ENCODE peak calls at places on chromosomes 2 and 18, in seven cellular contexts. One of them, this sample, is unnamed.

GRCh38 chr2:10243926-10244270 is 58.8 kb upstream of the HPCAL1 start:
- DNase-seq in ovary: no peak
- DNase-seq in MM.1S: no peak
- DNase-seq in foreskin fibroblast: no peak
- DNase-seq in Calu3: no peak
- DNase-seq in fibroblast of lung: no peak
- DNase-seq in GM10248: no peak
- DNase-seq in this sample: peak

GRCh38 chr2:100865819-100866462 is 46.0 kb downstream of the NPAS2 start:
- DNase-seq in ovary: no peak
- DNase-seq in MM.1S: no peak
- DNase-seq in foreskin fibroblast: peak
- DNase-seq in Calu3: no peak
- DNase-seq in fibroblast of lung: peak
- DNase-seq in GM10248: no peak
- DNase-seq in this sample: no peak

GRCh38 chr2:30482025-30482424 is 35.0 kb downstream of the LCLAT1 start:
- DNase-seq in ovary: no peak
- DNase-seq in MM.1S: no peak
- DNase-seq in foreskin fibroblast: no peak
- DNase-seq in Calu3: no peak
- DNase-seq in fibroblast of lung: no peak
- DNase-seq in GM10248: no peak
- DNase-seq in this sample: no peak

GRCh38 chr2:96325038-96325883 is at the start of gene ITPRIPL1:
- DNase-seq in ovary: no peak
- DNase-seq in MM.1S: peak
- DNase-seq in foreskin fibroblast: no peak
- DNase-seq in Calu3: peak
- DNase-seq in fibroblast of lung: no peak
- DNase-seq in GM10248: peak
- DNase-seq in this sample: peak

GRCh38 chr2:85396531-85397470 is 13.4 kb downstream of the CAPG start:
- DNase-seq in ovary: no peak
- DNase-seq in MM.1S: peak
- DNase-seq in foreskin fibroblast: peak
- DNase-seq in Calu3: no peak
- DNase-seq in fibroblast of lung: no peak
- DNase-seq in GM10248: no peak
- DNase-seq in this sample: no peak

GRCh38 chr2:45889053-45889452 is 237.6 kb downstream of the PRKCE start:
- DNase-seq in ovary: no peak
- DNase-seq in MM.1S: peak
- DNase-seq in foreskin fibroblast: no peak
- DNase-seq in Calu3: no peak
- DNase-seq in fibroblast of lung: peak
- DNase-seq in GM10248: peak
- DNase-seq in this sample: no peak

GRCh38 chr2:66984864-66985263 is 412.3 kb upstream of the ETAA1 start:
- DNase-seq in ovary: no peak
- DNase-seq in MM.1S: no peak
- DNase-seq in foreskin fibroblast: no peak
- DNase-seq in Calu3: no peak
- DNase-seq in fibroblast of lung: no peak
- DNase-seq in GM10248: no peak
- DNase-seq in this sample: no peak

GRCh38 chr18:3453540-3454364 is 3.8 kb downstream of the TGIF1 start:
- DNase-seq in ovary: peak
- DNase-seq in MM.1S: peak
- DNase-seq in foreskin fibroblast: peak
- DNase-seq in Calu3: peak
- DNase-seq in fibroblast of lung: peak
- DNase-seq in GM10248: no peak
- DNase-seq in this sample: peak

GRCh38 chr2:25071962-25072361 is 30.1 kb downstream of the EFR3B start:
- DNase-seq in ovary: no peak
- DNase-seq in MM.1S: no peak
- DNase-seq in foreskin fibroblast: no peak
- DNase-seq in Calu3: no peak
- DNase-seq in fibroblast of lung: no peak
- DNase-seq in GM10248: no peak
- DNase-seq in this sample: no peak

GRCh38 chr2:10781746-10782145 is 30.8 kb downstream of the PDIA6 start:
- DNase-seq in ovary: no peak
- DNase-seq in MM.1S: no peak
- DNase-seq in foreskin fibroblast: no peak
- DNase-seq in Calu3: no peak
- DNase-seq in fibroblast of lung: no peak
- DNase-seq in GM10248: no peak
- DNase-seq in this sample: no peak

GRCh38 chr2:144671695-144672094 is 151.8 kb upstream of the ZEB2 start:
- DNase-seq in ovary: no peak
- DNase-seq in MM.1S: no peak
- DNase-seq in foreskin fibroblast: no peak
- DNase-seq in Calu3: no peak
- DNase-seq in fibroblast of lung: no peak
- DNase-seq in GM10248: no peak
- DNase-seq in this sample: no peak

GRCh38 chr2:27303093-27304025 is 4.9 kb downstream of the UCN start:
- DNase-seq in ovary: no peak
- DNase-seq in MM.1S: peak
- DNase-seq in foreskin fibroblast: no peak
- DNase-seq in Calu3: peak
- DNase-seq in fibroblast of lung: peak
- DNase-seq in GM10248: peak
- DNase-seq in this sample: peak

GRCh38 chr18:12315911-12316310 is 7.9 kb downstream of the TUBB6 start:
- DNase-seq in ovary: no peak
- DNase-seq in MM.1S: no peak
- DNase-seq in foreskin fibroblast: no peak
- DNase-seq in Calu3: no peak
- DNase-seq in fibroblast of lung: no peak
- DNase-seq in GM10248: no peak
- DNase-seq in this sample: no peak

GRCh38 chr18:73920033-73920432 is 227.6 kb downstream of the FBXO15 start:
- DNase-seq in ovary: no peak
- DNase-seq in MM.1S: no peak
- DNase-seq in foreskin fibroblast: no peak
- DNase-seq in Calu3: no peak
- DNase-seq in fibroblast of lung: no peak
- DNase-seq in GM10248: no peak
- DNase-seq in this sample: no peak

GRCh38 chr2:182047544-182047943 is 61.9 kb downstream of the PPP1R1C start:
- DNase-seq in ovary: no peak
- DNase-seq in MM.1S: no peak
- DNase-seq in foreskin fibroblast: no peak
- DNase-seq in Calu3: no peak
- DNase-seq in fibroblast of lung: peak
- DNase-seq in GM10248: no peak
- DNase-seq in this sample: no peak

GRCh38 chr2:47437287-47437686 is 34.3 kb downstream of the MSH2 start:
- DNase-seq in ovary: no peak
- DNase-seq in MM.1S: no peak
- DNase-seq in foreskin fibroblast: peak
- DNase-seq in Calu3: no peak
- DNase-seq in fibroblast of lung: peak
- DNase-seq in GM10248: peak
- DNase-seq in this sample: no peak

GRCh38 chr18:3994061-3994687 is 460.9 kb downstream of the DLGAP1 start:
- DNase-seq in ovary: no peak
- DNase-seq in MM.1S: no peak
- DNase-seq in foreskin fibroblast: no peak
- DNase-seq in Calu3: no peak
- DNase-seq in fibroblast of lung: no peak
- DNase-seq in GM10248: no peak
- DNase-seq in this sample: no peak

DNA sequence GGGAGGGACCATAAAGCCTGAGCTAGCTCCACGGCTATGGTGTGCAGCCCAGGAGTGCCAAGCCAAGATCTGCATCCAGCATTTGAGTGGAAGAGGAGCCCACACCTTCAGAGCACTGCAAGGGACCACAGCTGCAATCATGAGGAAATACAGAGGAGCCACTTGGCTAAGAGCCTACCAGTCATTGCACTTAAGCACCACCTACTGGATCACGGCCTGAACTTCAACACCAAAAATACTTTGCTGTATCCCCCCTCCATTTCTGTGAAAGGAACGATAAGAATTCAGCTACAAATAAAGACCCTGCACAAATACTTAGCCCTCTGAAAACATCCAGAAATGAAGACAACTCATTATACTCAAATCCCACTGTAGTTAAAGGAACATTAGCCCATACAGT is 545.3 kb downstream of the TSN start:
- DNase-seq in ovary: no peak
- DNase-seq in MM.1S: peak
- DNase-seq in foreskin fibroblast: no peak
- DNase-seq in Calu3: no peak
- DNase-seq in fibroblast of lung: no peak
- DNase-seq in GM10248: no peak
- DNase-seq in this sample: no peak
- TF ChIP-seq CTCF in ovary: no peak
- TF ChIP-seq CTCF in MM.1S: peak
- TF ChIP-seq CTCF in foreskin fibroblast: no peak
- TF ChIP-seq CTCF in Calu3: no peak
- TF ChIP-seq CTCF in fibroblast of lung: no peak
- TF ChIP-seq CTCF in GM10248: no peak
- TF ChIP-seq CTCF in this sample: no peak

DNA sequence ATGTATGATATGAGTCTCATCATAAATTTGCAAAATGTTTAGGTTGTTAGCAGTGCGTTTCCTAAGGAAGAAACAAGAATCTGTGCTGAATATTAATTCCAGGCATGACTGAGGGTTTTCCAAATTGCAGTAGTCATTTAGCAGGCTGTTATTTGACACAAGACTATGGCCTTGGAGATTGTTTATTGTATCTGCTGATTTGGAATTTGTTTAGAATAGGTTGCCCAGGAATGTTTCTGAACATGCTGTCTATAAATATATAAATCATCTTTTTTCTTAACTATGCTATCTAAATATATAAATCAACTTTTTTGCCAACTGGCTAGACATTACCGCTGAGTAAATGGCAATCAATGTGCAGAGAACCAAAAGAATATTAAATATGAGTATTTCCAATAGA is 90.9 kb downstream of the DOK6 start:
- DNase-seq in ovary: no peak
- DNase-seq in MM.1S: no peak
- DNase-seq in foreskin fibroblast: no peak
- DNase-seq in Calu3: no peak
- DNase-seq in fibroblast of lung: no peak
- DNase-seq in GM10248: no peak
- DNase-seq in this sample: no peak
- TF ChIP-seq CTCF in ovary: no peak
- TF ChIP-seq CTCF in MM.1S: no peak
- TF ChIP-seq CTCF in foreskin fibroblast: no peak
- TF ChIP-seq CTCF in Calu3: no peak
- TF ChIP-seq CTCF in fibroblast of lung: no peak
- TF ChIP-seq CTCF in GM10248: no peak
- TF ChIP-seq CTCF in this sample: no peak

GRCh38 chr2:180657054-180657453 is 323.4 kb upstream of the UBE2E3 start:
- DNase-seq in ovary: no peak
- DNase-seq in MM.1S: no peak
- DNase-seq in foreskin fibroblast: peak
- DNase-seq in Calu3: peak
- DNase-seq in fibroblast of lung: no peak
- DNase-seq in GM10248: no peak
- DNase-seq in this sample: no peak

GRCh38 chr2:180655393-180655792 is 325.0 kb upstream of the UBE2E3 start:
- DNase-seq in ovary: no peak
- DNase-seq in MM.1S: no peak
- DNase-seq in foreskin fibroblast: no peak
- DNase-seq in Calu3: no peak
- DNase-seq in fibroblast of lung: no peak
- DNase-seq in GM10248: no peak
- DNase-seq in this sample: no peak

GRCh38 chr2:180653481-180653880 is 326.9 kb upstream of the UBE2E3 start:
- DNase-seq in ovary: no peak
- DNase-seq in MM.1S: no peak
- DNase-seq in foreskin fibroblast: no peak
- DNase-seq in Calu3: no peak
- DNase-seq in fibroblast of lung: no peak
- DNase-seq in GM10248: no peak
- DNase-seq in this sample: no peak

GRCh38 chr2:180656455-180656847 is 324.0 kb upstream of the UBE2E3 start:
- DNase-seq in ovary: no peak
- DNase-seq in MM.1S: no peak
- DNase-seq in foreskin fibroblast: peak
- DNase-seq in Calu3: peak
- DNase-seq in fibroblast of lung: no peak
- DNase-seq in GM10248: no peak
- DNase-seq in this sample: no peak

DNA sequence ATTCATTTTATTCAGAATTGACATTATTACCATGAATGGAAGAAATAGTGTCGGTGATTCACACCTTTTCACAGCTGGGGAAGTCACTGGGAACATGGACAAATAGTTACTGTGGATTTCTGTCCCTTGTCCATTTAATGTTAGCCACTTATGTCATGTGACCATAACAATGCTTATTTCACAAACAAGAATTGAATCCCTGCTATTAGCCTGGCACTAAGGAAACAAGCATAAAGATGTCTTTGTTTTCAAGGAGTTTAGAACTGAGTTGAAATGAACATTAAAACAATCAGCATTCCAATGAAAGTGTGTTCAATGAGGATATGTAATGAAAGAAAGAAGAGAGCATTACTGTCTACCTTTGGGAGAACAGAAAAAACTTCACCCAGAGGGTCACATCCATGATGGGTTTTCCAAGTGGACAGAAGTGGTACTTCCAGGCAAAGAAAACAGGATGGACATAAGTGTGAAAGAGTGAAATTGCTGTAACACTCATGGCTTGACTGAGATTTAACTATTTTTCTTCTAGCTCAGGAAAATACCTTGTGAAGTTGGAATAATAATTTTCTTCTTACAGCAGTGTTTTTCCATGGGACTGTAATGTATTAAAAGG is 324.5 kb upstream of the UBE2E3 start:
- DNase-seq in ovary: no peak
- DNase-seq in MM.1S: no peak
- DNase-seq in foreskin fibroblast: no peak
- DNase-seq in Calu3: no peak
- DNase-seq in fibroblast of lung: no peak
- DNase-seq in GM10248: no peak
- DNase-seq in this sample: no peak
- TF ChIP-seq CTCF in ovary: no peak
- TF ChIP-seq CTCF in MM.1S: no peak
- TF ChIP-seq CTCF in foreskin fibroblast: no peak
- TF ChIP-seq CTCF in Calu3: peak
- TF ChIP-seq CTCF in fibroblast of lung: peak
- TF ChIP-seq CTCF in GM10248: no peak
- TF ChIP-seq CTCF in this sample: peak

DNA sequence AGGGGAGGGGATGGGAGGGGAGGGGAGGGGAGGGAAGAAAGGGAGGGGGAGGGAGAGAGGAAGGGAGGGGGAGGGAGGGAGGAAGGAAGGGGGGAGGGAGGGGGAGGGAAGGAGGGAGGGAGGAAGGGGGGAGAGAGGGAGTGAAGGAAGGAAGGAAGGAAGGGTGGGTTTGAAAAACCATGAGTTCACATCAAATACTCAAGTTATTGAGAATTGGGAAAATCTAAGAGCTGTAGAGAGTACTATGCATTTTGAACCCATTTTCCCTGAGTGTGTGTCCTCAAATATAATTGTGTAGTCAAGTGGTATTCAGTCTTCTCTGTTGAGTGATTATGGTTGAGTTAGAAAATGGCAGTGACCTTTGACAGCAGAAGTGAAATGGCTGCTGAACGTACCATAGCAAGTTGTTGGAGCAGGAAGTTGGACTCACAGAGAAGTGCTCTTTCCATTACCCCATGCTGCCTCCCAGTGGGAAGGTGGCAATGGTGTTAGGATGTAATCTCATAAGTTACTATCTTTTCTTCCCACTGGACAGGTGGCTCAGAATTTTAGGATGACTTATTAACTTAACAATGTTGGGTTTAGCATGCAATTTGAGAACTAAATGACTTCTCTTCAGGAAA is 214.6 kb downstream of the SETBP1 start:
- DNase-seq in ovary: no peak
- DNase-seq in MM.1S: peak
- DNase-seq in foreskin fibroblast: peak
- DNase-seq in Calu3: peak
- DNase-seq in fibroblast of lung: peak
- DNase-seq in GM10248: peak
- DNase-seq in this sample: no peak
- TF ChIP-seq CTCF in ovary: no peak
- TF ChIP-seq CTCF in MM.1S: peak
- TF ChIP-seq CTCF in foreskin fibroblast: peak
- TF ChIP-seq CTCF in Calu3: no peak
- TF ChIP-seq CTCF in fibroblast of lung: peak
- TF ChIP-seq CTCF in GM10248: peak
- TF ChIP-seq CTCF in this sample: no peak